ENCODE peak calls at places on chromosomes 1 and 21, in ten cellular contexts. Z is heart left ventricle, O is GM23338, W is right lobe of liver, I is uterus, X is hepatocyte, C is colonic mucosa, G is transverse colon, R is tibial artery, N is Peyer's patch. S is an unnamed sample.

GRCh38 chr1:5745776-5746610 is 246.2 kb downstream of the NPHP4 start:
- DNase-seq in Z (peak; percentile 67), O (peak; percentile 43), W (peak; percentile 65), I (peak; percentile 17), X (peak; percentile 89), C (peak; percentile 47), G (peak; percentile 54), R (peak; percentile 34), N (peak; percentile 76), S (peak; percentile 72)

GRCh38 chr1:47487332-47487731 is 49.5 kb downstream of the FOXD2 start:
- DNase-seq in Z (no peak), O (no peak), W (no peak), I (no peak), X (no peak), C (no peak), G (no peak), R (no peak), N (no peak), S (no peak)

GRCh38 chr1:201488817-201489581 is 17.9 kb downstream of the CSRP1 start:
- DNase-seq in Z (peak; percentile 63), O (no peak), W (peak; percentile 77), I (peak; percentile 82), X (peak; percentile 29), C (no peak), G (no peak), R (peak; percentile 83), N (peak; percentile 72), S (peak; percentile 75)

GRCh38 chr1:65165269-65166002 is 17.4 kb downstream of the AK4 start:
- DNase-seq in Z (no peak), O (peak; percentile 50), W (no peak), I (no peak), X (no peak), C (no peak), G (no peak), R (no peak), N (no peak), S (peak; percentile 63)

GRCh38 chr21:34560021-34560420 is 48.0 kb upstream of the KCNE1 start:
- DNase-seq in Z (no peak), O (no peak), W (no peak), I (no peak), X (no peak), C (no peak), G (no peak), R (no peak), N (no peak), S (no peak)

GRCh38 chr1:30251451-30251850 is 471.9 kb downstream of the MATN1 start:
- DNase-seq in Z (no peak), O (no peak), W (no peak), I (no peak), X (no peak), C (no peak), G (no peak), R (no peak), N (no peak), S (no peak)

GRCh38 chr1:46411601-46412341 is 17.7 kb downstream of the FAAH start:
- DNase-seq in Z (no peak), O (peak; percentile 88), W (no peak), I (no peak), X (no peak), C (no peak), G (no peak), R (no peak), N (peak; percentile 49), S (no peak)

GRCh38 chr21:44695641-44696040 is 1.3 kb upstream of the KRTAP10-12 start:
- DNase-seq in Z (no peak), O (no peak), W (no peak), I (no peak), X (no peak), C (no peak), G (no peak), R (no peak), N (no peak), S (no peak)

GRCh38 chr1:28540651-28541050 is 12.2 kb upstream of the TRNAU1AP start:
- DNase-seq in Z (no peak), O (peak; percentile 39), W (no peak), I (no peak), X (no peak), C (no peak), G (no peak), R (no peak), N (no peak), S (no peak)

GRCh38 chr1:160726498-160727391 is 12.3 kb upstream of the SLAMF7 start:
- DNase-seq in Z (peak; percentile 56), O (peak; percentile 94), W (peak; percentile 67), I (no peak), X (peak; percentile 90), C (peak; percentile 69), G (peak; percentile 67), R (peak; percentile 24), N (no peak), S (peak; percentile 49)
- H3K27ac ChIP-seq in Z (no peak overlapping the region), O (peak overlapping the region; percentile 13), W (no peak overlapping the region), I (no peak overlapping the region), X (peak overlapping the region; percentile 71), C (peak overlapping the region; percentile 39), G (peak overlapping the region; percentile 70), R (no peak overlapping the region), N (no peak overlapping the region), S (peak overlapping the region; percentile 27)

DNA sequence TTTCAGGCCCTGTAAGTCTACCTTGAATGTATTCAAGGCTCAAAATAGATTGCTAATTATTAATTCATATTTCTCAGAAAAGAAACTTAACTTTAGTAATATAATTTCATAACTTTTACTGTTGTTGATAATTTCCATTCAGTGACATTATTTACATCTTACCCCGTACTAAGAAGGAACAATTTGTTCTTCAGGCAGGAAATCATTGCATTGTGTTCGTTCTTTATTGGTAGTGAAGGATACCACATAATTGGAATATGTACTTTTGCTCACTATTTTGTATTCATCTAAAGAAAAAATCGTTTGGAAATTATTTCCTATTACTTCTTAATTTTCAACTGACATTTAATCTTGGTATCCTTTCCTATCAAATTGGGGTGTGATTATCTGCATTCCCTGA is 39.4 kb downstream of the CTTNBP2NL start:
- DNase-seq in Z (no peak), O (no peak), W (no peak), I (no peak), X (no peak), C (no peak), G (no peak), R (no peak), N (no peak), S (no peak)
- H3K4me1 ChIP-seq in Z (peaks cover 62% of the 10 kb centered on the region), O (no peaks in the 10 kb centered on the region), W (no peaks in the 10 kb centered on the region), I (no peaks in the 10 kb centered on the region), X (no peaks in the 10 kb centered on the region), C (no peaks in the 10 kb centered on the region), G (no peaks in the 10 kb centered on the region), R (no peaks in the 10 kb centered on the region), N (no peaks in the 10 kb centered on the region), S (peaks cover 56% of the 10 kb centered on the region)

DNA sequence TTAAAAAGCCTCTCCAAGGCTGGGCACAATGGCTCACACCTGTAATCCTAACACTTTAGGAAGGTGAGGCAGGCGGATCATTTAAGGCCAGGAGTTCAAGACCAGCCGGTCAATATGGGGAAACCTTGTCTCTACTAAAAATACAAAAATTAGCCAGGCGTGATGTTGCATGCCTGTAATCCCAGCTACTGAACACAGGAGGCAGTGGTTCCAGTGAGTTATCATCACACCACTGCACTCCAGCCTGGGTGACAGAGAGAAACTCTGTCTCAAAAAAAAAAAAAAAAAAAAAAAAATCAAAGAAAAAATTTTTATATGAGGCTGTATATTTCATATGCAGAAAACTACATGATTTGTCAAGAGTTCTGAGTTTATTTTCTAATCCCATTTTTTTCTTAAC is 1107.1 kb upstream of the TMPRSS15 start:
- DNase-seq in Z (no peak), O (peak; percentile 19), W (no peak), I (no peak), X (no peak), C (no peak), G (no peak), R (no peak), N (no peak), S (no peak)
- H3K27ac ChIP-seq in Z (no peak overlapping the region), O (no peak overlapping the region), W (no peak overlapping the region), I (no peak overlapping the region), X (no peak overlapping the region), C (no peak overlapping the region), G (no peak overlapping the region), R (no peak overlapping the region), N (no peak overlapping the region), S (no peak overlapping the region)

GRCh38 chr1:39392851-39393573 is 98.4 kb upstream of the BMP8A start:
- DNase-seq in Z (no peak), O (no peak), W (no peak), I (no peak), X (no peak), C (no peak), G (no peak), R (no peak), N (no peak), S (no peak)

GRCh38 chr1:39393645-39394044 is 97.8 kb upstream of the BMP8A start:
- DNase-seq in Z (no peak), O (no peak), W (no peak), I (no peak), X (no peak), C (no peak), G (no peak), R (no peak), N (no peak), S (no peak)

GRCh38 chr1:39394598-39394997 is 96.8 kb upstream of the BMP8A start:
- DNase-seq in Z (no peak), O (no peak), W (no peak), I (no peak), X (peak; percentile 45), C (peak; percentile 54), G (no peak), R (no peak), N (no peak), S (no peak)

GRCh38 chr1:39394059-39394458 is 97.4 kb upstream of the BMP8A start:
- DNase-seq in Z (no peak), O (no peak), W (no peak), I (no peak), X (no peak), C (no peak), G (no peak), R (no peak), N (no peak), S (no peak)

DNA sequence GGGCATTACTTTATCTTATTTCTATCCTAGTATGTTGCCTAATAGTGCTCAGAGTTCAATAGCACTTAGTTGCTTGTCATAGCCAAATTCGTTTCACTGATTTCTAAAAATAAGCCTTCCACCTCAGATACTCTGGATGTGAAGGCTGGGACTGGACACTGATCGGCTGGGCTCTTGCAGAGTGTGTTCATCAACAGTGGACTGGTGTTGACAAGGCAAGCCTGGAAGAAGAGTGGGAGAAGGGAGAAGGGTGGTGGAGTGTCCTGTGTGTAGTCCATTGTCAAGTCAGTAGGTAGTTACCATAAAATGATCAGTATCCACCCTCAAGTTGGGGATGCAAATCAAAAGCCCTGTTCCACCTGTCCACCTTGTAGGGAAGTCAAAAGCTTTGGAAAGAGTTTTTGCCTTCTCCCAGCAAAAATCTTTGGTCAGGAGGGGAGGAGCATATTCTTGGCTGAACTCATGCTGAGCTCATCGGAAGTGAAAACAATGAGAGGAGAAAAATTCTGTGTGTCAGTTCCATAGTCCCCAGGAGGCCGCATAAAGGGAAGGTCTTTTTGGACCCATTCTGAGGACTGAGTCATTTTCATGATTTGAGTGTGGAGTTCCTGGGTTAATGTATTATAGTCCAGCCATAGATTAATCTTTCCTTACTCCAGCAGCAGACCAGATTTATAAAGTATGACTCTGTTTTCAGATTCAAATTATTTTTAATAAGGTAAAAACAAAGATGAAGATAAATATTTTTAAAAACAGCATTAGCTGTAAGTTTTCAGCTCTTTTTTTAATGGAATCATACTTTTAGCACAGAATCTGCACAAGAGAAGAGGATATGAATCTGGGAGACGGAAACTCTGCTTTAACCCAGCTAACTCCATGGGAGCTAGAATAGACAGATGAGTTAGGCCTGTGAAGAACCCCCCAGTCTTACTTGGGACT is 99.4 kb upstream of the BMP8A start:
- DNase-seq in Z (peak; percentile 68), O (peak; percentile 37), W (peak; percentile 58), I (peak; percentile 38), X (peak; percentile 31), C (no peak), G (no peak), R (peak; percentile 58), N (no peak), S (no peak)
- H3K4me1 ChIP-seq in Z (peaks cover 66% of the 10 kb centered on the region), O (peaks cover 35% of the 10 kb centered on the region), W (peaks cover 65% of the 10 kb centered on the region), I (peaks cover 30% of the 10 kb centered on the region), X (peaks cover 31% of the 10 kb centered on the region), C (peaks cover 11% of the 10 kb centered on the region), G (peaks cover 45% of the 10 kb centered on the region), R (peaks cover 5% of the 10 kb centered on the region), N (peaks cover 8% of the 10 kb centered on the region), S (peaks cover 65% of the 10 kb centered on the region)

S was measured in lower lobe of right lung.